ENCODE peak calls at places on chromosome 17, in four cellular contexts. U, M, H and J are unnamed samples. For H3K9me3, the result is how much of the 10 kb centered on the place peaks cover.

GRCh38 chr17:7851438-7852261 is 3.2 kb upstream of the TMEM88 start:
- DNase-seq in U (peak), M (peak), H (peak), J (peak)

GRCh38 chr17:75872434-75873351 is 5.7 kb downstream of the TRIM47 start:
- DNase-seq in U (peak), M (peak), H (peak), J (no peak)

GRCh38 chr17:69448431-69449102 is 34.1 kb downstream of the MAP2K6 start:
- DNase-seq in U (no peak), M (no peak), H (peak), J (peak)

GRCh38 chr17:38604479-38605229 is 1.1 kb downstream of the SRCIN1 start:
- DNase-seq in U (no peak), M (no peak), H (peak), J (no peak)

GRCh38 chr17:51244041-51244440 is 15.8 kb downstream of the MBTD1 start:
- DNase-seq in U (no peak), M (no peak), H (no peak), J (no peak)

GRCh38 chr17:46810837-46811236 is 7.7 kb downstream of the WNT3 start:
- DNase-seq in U (no peak), M (peak), H (no peak), J (no peak)

GRCh38 chr17:42184717-42185496 is at the start of gene HCRT:
- DNase-seq in U (no peak), M (no peak), H (no peak), J (peak)

GRCh38 chr17:59366040-59366757 is 34.7 kb downstream of the YPEL2 start:
- DNase-seq in U (no peak), M (peak), H (peak), J (peak)

GRCh38 chr17:41894791-41895331 is 23.9 kb downstream of the ACLY start:
- DNase-seq in U (peak), M (peak), H (no peak), J (no peak)

GRCh38 chr17:74404218-74404617 is 27.7 kb upstream of the GPRC5C start:
- DNase-seq in U (no peak), M (no peak), H (peak), J (no peak)

GRCh38 chr17:10775740-10776333 is 28.1 kb downstream of the TMEM238L start:
- DNase-seq in U (no peak), M (no peak), H (no peak), J (no peak)

GRCh38 chr17:66889480-66890230 is 54.7 kb downstream of the CACNG5 start:
- DNase-seq in U (no peak), M (no peak), H (no peak), J (no peak)

GRCh38 chr17:82370471-82371332 is 863 bp upstream of the UTS2R start:
- DNase-seq in U (no peak), M (no peak), H (no peak), J (no peak)

GRCh38 chr17:5883775-5884665 is 186.2 kb upstream of the WSCD1 start:
- DNase-seq in U (no peak), M (peak), H (peak), J (no peak)

GRCh38 chr17:37239690-37240344 is 136.0 kb upstream of the C17orf78 start:
- DNase-seq in U (peak), M (peak), H (no peak), J (peak)

GRCh38 chr17:5630434-5630833 is 46.1 kb upstream of the NLRP1 start:
- DNase-seq in U (peak), M (peak), H (no peak), J (no peak)

GRCh38 chr17:78844301-78845005 is 3.8 kb upstream of the USP36 start:
- DNase-seq in U (peak), M (no peak), H (no peak), J (no peak)

GRCh38 chr17:18301081-18301480 is 13.7 kb downstream of the TOP3A start:
- DNase-seq in U (no peak), M (no peak), H (no peak), J (no peak)

GRCh38 chr17:66459811-66460270 is 157.4 kb downstream of the PRKCA start:
- DNase-seq in U (peak), M (peak), H (no peak), J (no peak)

GRCh38 chr17:63150994-63151464 is 185.0 kb downstream of the TANC2 start:
- DNase-seq in U (peak), M (no peak), H (no peak), J (peak)

GRCh38 chr17:31295489-31295871 is 1.6 kb downstream of the OMG start:
- DNase-seq in U (no peak), M (no peak), H (no peak), J (no peak)

GRCh38 chr17:64357191-64357981 is 33.3 kb downstream of the PECAM1 start:
- DNase-seq in U (peak), M (peak), H (peak), J (no peak)

GRCh38 chr17:78588258-78589030 is 11.2 kb upstream of the DNAH17 start:
- DNase-seq in U (no peak), M (no peak), H (no peak), J (no peak)

DNA sequence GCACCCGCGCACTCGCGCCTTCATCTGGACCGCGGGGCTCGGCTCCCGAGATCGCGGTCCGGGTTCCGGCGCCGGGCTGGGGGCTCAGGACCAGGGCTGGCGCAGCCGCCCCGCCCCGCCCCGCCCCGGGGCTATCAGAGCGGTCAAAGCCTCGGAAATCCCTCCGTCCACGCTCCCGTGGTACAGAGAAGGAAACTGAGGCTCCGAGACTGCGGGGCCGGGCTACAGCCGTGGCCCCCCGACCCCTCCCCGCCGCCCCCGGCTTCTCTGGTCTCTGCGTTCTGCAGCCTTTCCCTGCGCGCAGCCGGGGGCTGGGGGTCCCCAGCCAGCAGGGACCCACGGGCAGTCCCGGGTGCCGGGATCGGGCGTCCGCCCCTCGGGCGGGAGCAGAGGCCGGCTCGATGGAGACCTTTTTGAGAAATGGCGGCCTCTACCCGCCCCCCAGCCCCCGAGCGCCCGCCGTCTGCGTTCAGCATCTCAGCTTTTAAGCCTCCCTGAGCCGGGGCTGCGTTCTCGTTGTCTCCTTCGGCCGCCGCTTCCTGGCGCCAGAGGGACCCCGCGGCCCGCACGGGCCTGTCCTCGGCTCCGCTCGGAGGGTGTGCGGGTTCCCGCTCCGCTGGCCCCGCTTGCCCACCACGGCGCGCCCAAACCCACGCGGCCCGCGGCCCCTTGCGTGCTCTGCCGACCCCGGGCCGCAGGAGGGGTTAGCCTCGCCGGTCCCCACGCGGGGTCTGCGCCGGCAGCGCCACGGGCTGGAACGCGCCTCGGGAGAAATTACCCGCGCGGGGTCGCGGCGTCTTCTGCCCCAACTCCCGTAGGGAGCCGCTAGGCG is 1.5 kb upstream of the NPTX1 start:
- DNase-seq in U (peak), M (peak), H (peak), J (no peak)
- H3K4me2 ChIP-seq in U (peak), M (peak), H (peak), J (peak)

DNA sequence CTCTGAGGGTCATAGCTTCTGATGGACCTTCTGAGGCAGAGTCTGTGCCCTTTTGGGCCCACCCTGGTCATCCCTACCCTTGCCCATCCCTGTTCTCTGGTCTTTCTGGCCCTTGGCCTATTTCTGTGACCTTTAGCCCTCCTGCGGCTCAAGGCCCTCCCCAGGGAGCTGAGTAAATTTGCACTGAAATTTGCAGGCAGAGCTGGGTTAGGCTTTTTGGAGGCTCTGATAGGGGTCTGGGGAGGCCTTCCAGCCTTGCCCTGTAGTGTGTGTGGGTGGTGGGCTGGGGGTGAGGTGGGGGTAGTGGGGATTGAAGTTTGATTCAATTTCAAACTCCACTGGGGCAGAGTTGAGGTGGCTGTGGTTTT is 17.8 kb downstream of the RARA start:
- DNase-seq in U (no peak), M (no peak), H (no peak), J (no peak)
- H4K8ac ChIP-seq in U (no peak), M (no peak), H (no peak), J (no peak)

GRCh38 chr17:22669721-22670120 is 977.4 kb downstream of the KCNJ18 start:
- DNase-seq in U (no peak), M (no peak), H (no peak), J (no peak)

DNA sequence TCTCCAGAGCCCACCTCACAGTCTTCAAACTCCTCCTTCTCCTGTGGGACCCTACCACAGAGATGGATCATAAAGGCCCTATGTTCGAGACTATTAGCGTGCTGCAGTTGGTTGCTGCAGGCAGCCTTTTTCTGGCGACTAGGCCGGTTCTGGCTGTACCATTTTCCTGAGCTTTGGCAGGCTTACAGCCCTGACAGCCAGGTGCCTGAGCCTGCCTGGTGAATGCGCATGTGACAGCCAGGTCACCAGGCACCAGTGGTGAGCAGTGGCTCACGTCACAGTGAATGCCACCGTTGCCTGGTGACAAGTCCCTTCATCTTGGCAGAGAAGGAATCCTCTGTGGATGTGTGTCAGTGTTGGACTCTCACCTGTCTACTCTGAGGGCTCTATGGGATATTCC is 978.8 kb downstream of the KCNJ18 start:
- DNase-seq in U (no peak), M (no peak), H (no peak), J (no peak)
- H3K9me3 ChIP-seq in U (under half), M (under half), H (half or more), J (under half)

GRCh38 chr17:61457226-61457983 is 5.2 kb downstream of the TBX4 start:
- DNase-seq in U (no peak), M (no peak), H (peak), J (no peak)

GRCh38 chr17:61454932-61455753 is 2.9 kb downstream of the TBX4 start:
- DNase-seq in U (no peak), M (no peak), H (peak), J (no peak)

GRCh38 chr17:61458000-61458399 is 5.8 kb downstream of the TBX4 start:
- DNase-seq in U (no peak), M (no peak), H (no peak), J (no peak)

GRCh38 chr17:61455754-61456681 is 3.8 kb downstream of the TBX4 start:
- DNase-seq in U (no peak), M (no peak), H (no peak), J (no peak)

DNA sequence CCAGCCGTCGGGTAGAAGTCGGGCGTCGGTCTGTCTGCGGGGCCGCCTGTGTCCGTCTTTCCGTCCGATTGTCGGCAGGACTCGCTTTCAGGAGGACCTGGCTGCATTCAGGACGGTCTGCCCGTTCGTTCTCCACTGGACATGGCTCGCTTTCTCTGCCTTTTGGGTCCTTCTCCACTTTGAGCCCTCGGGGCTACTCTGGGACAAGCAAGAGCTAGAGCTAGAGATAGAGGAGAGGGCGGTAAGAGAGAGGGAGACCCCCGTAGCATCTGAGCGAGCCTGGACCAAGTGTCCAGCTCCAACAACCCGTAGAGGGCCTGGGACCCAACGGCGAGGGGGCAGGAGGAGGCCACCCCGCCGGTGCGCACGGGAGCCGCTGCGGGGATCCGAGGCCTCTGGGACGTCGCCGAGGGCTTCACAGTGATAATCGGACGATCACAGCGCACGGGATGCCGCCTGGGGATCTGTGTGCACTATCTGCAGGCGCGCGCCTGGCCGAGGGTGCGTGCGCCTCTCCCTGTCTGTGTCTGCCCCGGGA is 4.5 kb downstream of the TBX4 start:
- DNase-seq in U (no peak), M (no peak), H (no peak), J (no peak)
- H3K4me2 ChIP-seq in U (no peak), M (no peak), H (no peak), J (no peak)

GRCh38 chr17:80981062-80981902 is 10.4 kb upstream of the CHMP6 start:
- DNase-seq in U (no peak), M (no peak), H (peak), J (peak)
- H4K8ac ChIP-seq in U (no peak), M (no peak), H (no peak), J (no peak)